ENCODE peak calls at places on chromosomes 12 and 14, in five cellular contexts. One of them, this sample, is unnamed.
A peak's percentile ranks its signal among the peaks of the same experiment; 100 is the strongest.

GRCh38 chr14:38138581-38139138 is 69.0 kb upstream of the SSTR1 start:
- DNase-seq in right lobe of liver: no peak
- DNase-seq in LoVo: no peak
- DNase-seq in GDM1: no peak
- DNase-seq in GM20000: no peak
- DNase-seq in this sample: no peak

GRCh38 chr12:111926631-111927030 is 84.6 kb downstream of the MAPKAPK5 start:
- DNase-seq in right lobe of liver: no peak
- DNase-seq in LoVo: no peak
- DNase-seq in GDM1: no peak
- DNase-seq in GM20000: no peak
- DNase-seq in this sample: no peak

GRCh38 chr12:56634837-56635538 is 4.9 kb upstream of the BAZ2A start:
- DNase-seq in right lobe of liver: peak; percentile 89
- DNase-seq in LoVo: peak; percentile 94
- DNase-seq in GDM1: peak; percentile 47
- DNase-seq in GM20000: peak; percentile 86
- DNase-seq in this sample: peak; percentile 77

GRCh38 chr12:68462799-68463198 is 130.6 kb upstream of the MDM1 start:
- DNase-seq in right lobe of liver: no peak
- DNase-seq in LoVo: no peak
- DNase-seq in GDM1: no peak
- DNase-seq in GM20000: peak; percentile 42
- DNase-seq in this sample: no peak

GRCh38 chr12:5390174-5390799 is 41.6 kb upstream of the NTF3 start:
- DNase-seq in right lobe of liver: no peak
- DNase-seq in LoVo: no peak
- DNase-seq in GDM1: no peak
- DNase-seq in GM20000: no peak
- DNase-seq in this sample: no peak

GRCh38 chr14:68843471-68844209 is 50.8 kb upstream of the ZFP36L1 start:
- DNase-seq in right lobe of liver: peak; percentile 85
- DNase-seq in LoVo: peak; percentile 83
- DNase-seq in GDM1: peak; percentile 51
- DNase-seq in GM20000: peak; percentile 73
- DNase-seq in this sample: peak; percentile 77

GRCh38 chr14:70005281-70005805 is 126.1 kb downstream of the SMOC1 start:
- DNase-seq in right lobe of liver: peak; percentile 82
- DNase-seq in LoVo: peak; percentile 8
- DNase-seq in GDM1: no peak
- DNase-seq in GM20000: no peak
- DNase-seq in this sample: no peak

GRCh38 chr12:12207746-12208145 is 59.1 kb downstream of the LRP6 start:
- DNase-seq in right lobe of liver: no peak
- DNase-seq in LoVo: no peak
- DNase-seq in GDM1: no peak
- DNase-seq in GM20000: no peak
- DNase-seq in this sample: no peak

GRCh38 chr12:27229367-27229766 is 14.7 kb upstream of the STK38L start:
- DNase-seq in right lobe of liver: no peak
- DNase-seq in LoVo: no peak
- DNase-seq in GDM1: peak; percentile 50
- DNase-seq in GM20000: no peak
- DNase-seq in this sample: peak; percentile 63

GRCh38 chr12:131841547-131841946 is 13.4 kb downstream of the MMP17 start:
- DNase-seq in right lobe of liver: no peak
- DNase-seq in LoVo: no peak
- DNase-seq in GDM1: no peak
- DNase-seq in GM20000: no peak
- DNase-seq in this sample: no peak

GRCh38 chr14:29710015-29710414 is 217.6 kb downstream of the PRKD1 start:
- DNase-seq in right lobe of liver: no peak
- DNase-seq in LoVo: no peak
- DNase-seq in GDM1: no peak
- DNase-seq in GM20000: no peak
- DNase-seq in this sample: no peak

GRCh38 chr14:21070083-21070609 is at the start of gene ARHGEF40:
- DNase-seq in right lobe of liver: peak; percentile 81
- DNase-seq in LoVo: peak; percentile 23
- DNase-seq in GDM1: no peak
- DNase-seq in GM20000: peak; percentile 70
- DNase-seq in this sample: no peak

GRCh38 chr14:56129092-56129491 is 10.9 kb downstream of the PELI2 start:
- DNase-seq in right lobe of liver: no peak
- DNase-seq in LoVo: no peak
- DNase-seq in GDM1: no peak
- DNase-seq in GM20000: no peak
- DNase-seq in this sample: no peak

GRCh38 chr14:95549656-95550585 is 15.1 kb downstream of the GLRX5 start:
- DNase-seq in right lobe of liver: peak; percentile 69
- DNase-seq in LoVo: peak; percentile 40
- DNase-seq in GDM1: no peak
- DNase-seq in GM20000: no peak
- DNase-seq in this sample: no peak

GRCh38 chr14:94307410-94307992 is 14.4 kb upstream of the SERPINA10 start:
- DNase-seq in right lobe of liver: no peak
- DNase-seq in LoVo: no peak
- DNase-seq in GDM1: no peak
- DNase-seq in GM20000: no peak
- DNase-seq in this sample: peak; percentile 72

GRCh38 chr12:117540011-117540410 is 178.6 kb upstream of the NOS1 start:
- DNase-seq in right lobe of liver: no peak
- DNase-seq in LoVo: no peak
- DNase-seq in GDM1: no peak
- DNase-seq in GM20000: no peak
- DNase-seq in this sample: no peak

GRCh38 chr14:70567791-70568190 is 32.7 kb downstream of the MED6 start:
- DNase-seq in right lobe of liver: no peak
- DNase-seq in LoVo: peak; percentile 1
- DNase-seq in GDM1: peak; percentile 5
- DNase-seq in GM20000: peak; percentile 30
- DNase-seq in this sample: peak; percentile 45

GRCh38 chr14:67241416-67242362 is at the start of gene PALS1:
- DNase-seq in right lobe of liver: no peak
- DNase-seq in LoVo: peak; percentile 61
- DNase-seq in GDM1: peak; percentile 46
- DNase-seq in GM20000: no peak
- DNase-seq in this sample: peak; percentile 78

GRCh38 chr12:119229837-119230236 is 51.1 kb downstream of the HSPB8 start:
- DNase-seq in right lobe of liver: no peak
- DNase-seq in LoVo: no peak
- DNase-seq in GDM1: no peak
- DNase-seq in GM20000: no peak
- DNase-seq in this sample: peak; percentile 8

GRCh38 chr14:34693228-34693939 is 21.0 kb downstream of the CFL2 start:
- DNase-seq in right lobe of liver: peak; percentile 67
- DNase-seq in LoVo: peak; percentile 53
- DNase-seq in GDM1: no peak
- DNase-seq in GM20000: no peak
- DNase-seq in this sample: peak; percentile 24

GRCh38 chr14:89849931-89850330 is 104.6 kb downstream of the EFCAB11 start:
- DNase-seq in right lobe of liver: no peak
- DNase-seq in LoVo: no peak
- DNase-seq in GDM1: no peak
- DNase-seq in GM20000: no peak
- DNase-seq in this sample: no peak

GRCh38 chr12:93317227-93317626 is 60.5 kb upstream of the NUDT4 start:
- DNase-seq in right lobe of liver: no peak
- DNase-seq in LoVo: peak; percentile 64
- DNase-seq in GDM1: no peak
- DNase-seq in GM20000: no peak
- DNase-seq in this sample: peak; percentile 38

GRCh38 chr14:66228267-66228970 is 257.8 kb upstream of the CCDC196 start:
- DNase-seq in right lobe of liver: no peak
- DNase-seq in LoVo: no peak
- DNase-seq in GDM1: no peak
- DNase-seq in GM20000: no peak
- DNase-seq in this sample: no peak

GRCh38 chr12:66755727-66756395 is 77.0 kb upstream of the GRIP1 start:
- DNase-seq in right lobe of liver: no peak
- DNase-seq in LoVo: no peak
- DNase-seq in GDM1: no peak
- DNase-seq in GM20000: no peak
- DNase-seq in this sample: peak; percentile 16

GRCh38 chr12:118332511-118332910 is 40.2 kb downstream of the TAOK3 start:
- DNase-seq in right lobe of liver: no peak
- DNase-seq in LoVo: no peak
- DNase-seq in GDM1: no peak
- DNase-seq in GM20000: no peak
- DNase-seq in this sample: peak; percentile 86

GRCh38 chr14:86639146-86639545 is 1109.2 kb downstream of the FLRT2 start:
- DNase-seq in right lobe of liver: no peak
- DNase-seq in LoVo: no peak
- DNase-seq in GDM1: no peak
- DNase-seq in GM20000: no peak
- DNase-seq in this sample: peak; percentile 5

GRCh38 chr12:105100998-105101397 is 6.5 kb upstream of the WASHC4 start:
- DNase-seq in right lobe of liver: no peak
- DNase-seq in LoVo: no peak
- DNase-seq in GDM1: no peak
- DNase-seq in GM20000: no peak
- DNase-seq in this sample: no peak

GRCh38 chr12:13234045-13234641 is 37.6 kb downstream of the EMP1 start:
- DNase-seq in right lobe of liver: no peak
- DNase-seq in LoVo: peak; percentile 54
- DNase-seq in GDM1: peak; percentile 0
- DNase-seq in GM20000: peak; percentile 26
- DNase-seq in this sample: peak; percentile 67

GRCh38 chr14:104280085-104280901 is 141.9 kb downstream of the KIF26A start:
- DNase-seq in right lobe of liver: peak; percentile 50
- DNase-seq in LoVo: no peak
- DNase-seq in GDM1: no peak
- DNase-seq in GM20000: no peak
- DNase-seq in this sample: no peak

GRCh38 chr12:49547090-49547690 is 8.4 kb downstream of the KCNH3 start:
- DNase-seq in right lobe of liver: no peak
- DNase-seq in LoVo: no peak
- DNase-seq in GDM1: no peak
- DNase-seq in GM20000: no peak
- DNase-seq in this sample: no peak

GRCh38 chr12:19978193-19978592 is 390.1 kb upstream of the PDE3A start:
- DNase-seq in right lobe of liver: no peak
- DNase-seq in LoVo: no peak
- DNase-seq in GDM1: no peak
- DNase-seq in GM20000: no peak
- DNase-seq in this sample: no peak

GRCh38 chr14:23136566-23137133 is 17.6 kb upstream of the CEBPE start:
- DNase-seq in right lobe of liver: no peak
- DNase-seq in LoVo: no peak
- DNase-seq in GDM1: no peak
- DNase-seq in GM20000: no peak
- DNase-seq in this sample: no peak

GRCh38 chr12:49187184-49187583 is 1.7 kb downstream of the TUBA1A start:
- DNase-seq in right lobe of liver: no peak
- DNase-seq in LoVo: no peak
- DNase-seq in GDM1: no peak
- DNase-seq in GM20000: no peak
- DNase-seq in this sample: no peak

GRCh38 chr12:54125950-54126695 is 62.7 kb downstream of the SMUG1 start:
- DNase-seq in right lobe of liver: no peak
- DNase-seq in LoVo: no peak
- DNase-seq in GDM1: no peak
- DNase-seq in GM20000: no peak
- DNase-seq in this sample: no peak

GRCh38 chr12:91180577-91180976 is 2.0 kb downstream of the DCN start:
- DNase-seq in right lobe of liver: no peak
- DNase-seq in LoVo: no peak
- DNase-seq in GDM1: no peak
- DNase-seq in GM20000: no peak
- DNase-seq in this sample: no peak

GRCh38 chr12:131698286-131698685 is 12.6 kb upstream of the SFSWAP start:
- DNase-seq in right lobe of liver: no peak
- DNase-seq in LoVo: no peak
- DNase-seq in GDM1: no peak
- DNase-seq in GM20000: no peak
- DNase-seq in this sample: no peak

GRCh38 chr12:105369014-105369413 is 38.5 kb downstream of the C12orf75 start:
- DNase-seq in right lobe of liver: no peak
- DNase-seq in LoVo: no peak
- DNase-seq in GDM1: no peak
- DNase-seq in GM20000: no peak
- DNase-seq in this sample: no peak